ENCODE peak calls at places on chromosomes 2 and 18, in eight cellular contexts. L, T, Z, G, D, J, U and P are unnamed samples.

GRCh38 chr2:66869076-66869475 is 434.2 kb downstream of the MEIS1 start:
- DNase-seq in G (no peak), J (no peak), U (peak), T (no peak), D (no peak), L (no peak), Z (no peak), P (no peak)

GRCh38 chr2:222076978-222077690 is 221.7 kb downstream of the PAX3 start:
- DNase-seq in G (no peak), L (no peak), J (no peak), T (no peak), Z (no peak), D (no peak), U (peak), P (no peak)

GRCh38 chr2:240024766-240025165 is 376 bp downstream of the NDUFA10 start:
- DNase-seq in L (no peak), U (no peak), D (no peak), Z (no peak), G (no peak), T (peak), J (peak), P (no peak)

GRCh38 chr2:131682122-131682944 is 154.6 kb downstream of the CCDC74A start:
- DNase-seq in L (peak), Z (peak), T (peak), D (peak), J (peak), G (peak), U (peak), P (peak)

GRCh38 chr2:143815082-143815481 is 685.9 kb downstream of the ARHGAP15 start:
- DNase-seq in U (no peak), Z (no peak), J (no peak), D (no peak), L (no peak), G (no peak), T (no peak), P (no peak)

GRCh38 chr18:77008576-77009315 is 123.8 kb downstream of the MBP start:
- DNase-seq in T (no peak), J (no peak), L (no peak), G (no peak), U (no peak), Z (no peak), D (no peak), P (no peak)

GRCh38 chr18:12455511-12455910 is 47.8 kb downstream of the PRELID3A start:
- DNase-seq in D (no peak), L (no peak), T (no peak), U (peak), Z (peak), G (no peak), J (no peak), P (no peak)

GRCh38 chr2:1742680-1743395 is 1.5 kb downstream of the PXDN start:
- DNase-seq in Z (peak), G (no peak), D (peak), U (peak), L (no peak), J (peak), T (no peak), P (peak)

GRCh38 chr18:79944126-79944731 is 7.2 kb downstream of the SLC66A2 start:
- DNase-seq in T (no peak), Z (no peak), U (peak), D (peak), J (peak), L (no peak), G (no peak), P (no peak)

GRCh38 chr18:49491857-49492693 is 5.0 kb upstream of the C18orf32 start:
- DNase-seq in U (peak), J (peak), L (peak), G (peak), D (peak), T (peak), Z (peak), P (peak)

GRCh38 chr18:29096380-29096779 is 919.5 kb upstream of the CDH2 start:
- DNase-seq in D (no peak), J (no peak), L (no peak), U (no peak), Z (no peak), T (no peak), G (no peak), P (no peak)

GRCh38 chr18:41745166-41746049 is 209.6 kb upstream of the PIK3C3 start:
- DNase-seq in D (peak), U (peak), Z (peak), T (peak), L (no peak), G (no peak), J (peak), P (no peak)

GRCh38 chr2:140893685-140894084 is 1237.1 kb downstream of the LRP1B start:
- DNase-seq in T (no peak), D (no peak), U (peak), L (no peak), Z (no peak), J (peak), G (no peak), P (no peak)

GRCh38 chr2:239587311-239587731 is 186.5 kb upstream of the HDAC4 start:
- DNase-seq in L (no peak), U (no peak), J (no peak), T (no peak), D (no peak), G (no peak), Z (no peak), P (no peak)

GRCh38 chr2:148622390-148622789 is 22.2 kb upstream of the EPC2 start:
- DNase-seq in D (no peak), J (no peak), U (no peak), T (no peak), G (no peak), Z (no peak), L (no peak), P (no peak)